ENCODE peak calls at places on chromosomes 11 and 22, in nine cellular contexts. J is AG10803, V is Caco-2, Y is choroid plexus epithelial cell, O is left ventricle myocardium inferior, U is ovary, I is adrenal gland, W is uterus, B is tibial nerve. K is an unnamed sample.

GRCh38 chr11:70107191-70107590 is 29.1 kb downstream of the ANO1 start:
- DNase-seq in J (no peak), V (no peak), Y (no peak), O (no peak), U (no peak), I (no peak), W (no peak), B (no peak), K (no peak)

GRCh38 chr11:1547467-1548098 is 24.5 kb downstream of the DUSP8 start:
- DNase-seq in J (no peak), V (no peak), Y (no peak), O (no peak), U (no peak), I (no peak), W (no peak), B (no peak), K (no peak)

GRCh38 chr22:37566903-37567798 is 6.9 kb downstream of the CDC42EP1 start:
- DNase-seq in J (peak), V (peak), Y (peak), O (peak), U (peak), I (peak), W (peak), B (peak), K (peak)

GRCh38 chr11:43952401-43953342 is 10.2 kb downstream of the C11orf96 start:
- DNase-seq in J (peak), V (no peak), Y (no peak), O (no peak), U (no peak), I (peak), W (peak), B (no peak), K (no peak)

GRCh38 chr11:78202733-78203167 is 14.0 kb downstream of the USP35 start:
- DNase-seq in J (no peak), V (no peak), Y (no peak), O (no peak), U (no peak), I (no peak), W (no peak), B (no peak), K (no peak)

GRCh38 chr11:132158091-132158490 is 787.7 kb downstream of the NTM start:
- DNase-seq in J (peak), V (peak), Y (peak), O (no peak), U (no peak), I (no peak), W (no peak), B (no peak), K (peak)

GRCh38 chr11:18010271-18010670 is 2.6 kb downstream of the SERGEF start:
- DNase-seq in J (no peak), V (no peak), Y (no peak), O (no peak), U (no peak), I (no peak), W (no peak), B (no peak), K (no peak)

GRCh38 chr22:29315286-29316195 is at the start of gene RASL10A:
- DNase-seq in J (no peak), V (peak), Y (no peak), O (no peak), U (no peak), I (no peak), W (no peak), B (no peak), K (no peak)

GRCh38 chr11:130247289-130247688 is 67.4 kb downstream of the ZBTB44 start:
- DNase-seq in J (no peak), V (no peak), Y (no peak), O (no peak), U (no peak), I (no peak), W (no peak), B (no peak), K (no peak)

GRCh38 chr11:32487270-32487669 is 51.9 kb upstream of the WT1 start:
- DNase-seq in J (no peak), V (peak), Y (peak), O (no peak), U (no peak), I (no peak), W (no peak), B (no peak), K (no peak)

GRCh38 chr11:85088286-85088685 is 538.9 kb downstream of the DLG2 start:
- DNase-seq in J (no peak), V (no peak), Y (peak), O (no peak), U (no peak), I (no peak), W (no peak), B (no peak), K (peak)

GRCh38 chr11:2693271-2693833 is 6.4 kb downstream of the KCNQ1OT1 start:
- DNase-seq in J (no peak), V (no peak), Y (no peak), O (no peak), U (no peak), I (peak), W (peak), B (no peak), K (no peak)

GRCh38 chr11:15897211-15897960 is 459.0 kb downstream of the SOX6 start:
- DNase-seq in J (peak), V (peak), Y (peak), O (no peak), U (no peak), I (no peak), W (no peak), B (no peak), K (peak)

GRCh38 chr11:67384851-67385366 is 6.9 kb upstream of the RAD9A start:
- DNase-seq in J (peak), V (no peak), Y (peak), O (no peak), U (no peak), I (no peak), W (no peak), B (no peak), K (peak)

GRCh38 chr11:86473991-86474833 is 99.5 kb downstream of the CCDC81 start:
- DNase-seq in J (peak), V (no peak), Y (no peak), O (peak), U (no peak), I (peak), W (peak), B (no peak), K (peak)

GRCh38 chr11:73113426-73113825 is 28.7 kb downstream of the FCHSD2 start:
- DNase-seq in J (no peak), V (no peak), Y (no peak), O (no peak), U (no peak), I (no peak), W (no peak), B (no peak), K (peak)

GRCh38 chr11:75655619-75656018 is 13.2 kb downstream of the MAP6 start:
- DNase-seq in J (peak), V (no peak), Y (peak), O (no peak), U (no peak), I (no peak), W (no peak), B (no peak), K (no peak)

GRCh38 chr11:117816151-117816741 is 8.3 kb downstream of the FXYD2 start:
- DNase-seq in J (peak), V (peak), Y (no peak), O (no peak), U (no peak), I (peak), W (no peak), B (no peak), K (peak)

GRCh38 chr11:64878223-64878493 is 263 bp downstream of the EHD1 start:
- DNase-seq in J (no peak), V (no peak), Y (no peak), O (no peak), U (no peak), I (no peak), W (no peak), B (no peak), K (no peak)

GRCh38 chr11:64877390-64878222 is 815 bp downstream of the EHD1 start:
- DNase-seq in J (no peak), V (no peak), Y (no peak), O (no peak), U (peak), I (peak), W (no peak), B (no peak), K (no peak)

GRCh38 chr11:64875369-64876225 is 2.8 kb downstream of the EHD1 start:
- DNase-seq in J (no peak), V (no peak), Y (no peak), O (no peak), U (no peak), I (no peak), W (no peak), B (no peak), K (no peak)

GRCh38 chr11:64876226-64876750 is 2.1 kb downstream of the EHD1 start:
- DNase-seq in J (no peak), V (no peak), Y (no peak), O (no peak), U (no peak), I (no peak), W (no peak), B (no peak), K (no peak)

DNA sequence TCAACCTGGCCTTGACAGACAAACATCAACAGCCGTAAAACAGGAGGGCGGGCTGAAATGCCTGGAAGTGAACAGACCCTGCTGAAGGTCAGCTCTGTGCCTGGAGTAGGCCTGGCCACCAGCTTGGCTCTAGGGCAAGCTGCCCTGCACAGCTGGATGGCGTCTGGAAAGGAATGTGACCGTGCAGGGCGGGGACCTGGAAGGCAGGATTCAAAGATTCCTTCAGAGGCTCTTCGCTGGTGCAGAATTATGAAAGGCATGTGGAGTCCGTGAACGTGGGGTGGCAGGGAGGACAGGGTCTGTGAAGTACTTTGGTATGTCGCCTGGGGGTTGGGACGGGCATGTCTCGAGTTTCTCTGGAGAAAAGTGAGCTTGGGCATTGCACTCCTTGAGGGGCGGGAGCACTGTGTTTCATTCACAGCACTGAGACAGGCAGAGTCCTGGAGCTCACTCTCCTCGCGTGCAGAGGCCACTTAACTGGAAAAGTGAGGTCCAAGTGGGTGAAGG is 1.5 kb downstream of the EHD1 start:
- DNase-seq in J (peak), V (peak), Y (no peak), O (no peak), U (no peak), I (peak), W (no peak), B (no peak), K (no peak)
- H3K4me3 ChIP-seq in J (peak), V (peak), Y (peak), O (peak), U (peak), I (no peak), W (peak), B (peak), K (peak)

GRCh38 chr11:48107188-48107704 is 109.4 kb upstream of the OR4B1 start:
- DNase-seq in J (peak), V (no peak), Y (no peak), O (no peak), U (no peak), I (no peak), W (no peak), B (no peak), K (peak)
- TF ChIP-seq CTCF in J (no peak), V (no peak), Y (no peak), O (no peak), U (no peak), I (no peak), W (no peak), B (no peak), K (no peak)

GRCh38 chr11:128757235-128757711 is 63.4 kb downstream of the FLI1 start:
- DNase-seq in J (no peak), V (no peak), Y (peak), O (no peak), U (no peak), I (peak), W (peak), B (no peak), K (peak)
- H3K4me3 ChIP-seq in J (no peak), V (no peak), Y (no peak), O (no peak), U (no peak), I (no peak), W (no peak), B (no peak), K (no peak)

DNA sequence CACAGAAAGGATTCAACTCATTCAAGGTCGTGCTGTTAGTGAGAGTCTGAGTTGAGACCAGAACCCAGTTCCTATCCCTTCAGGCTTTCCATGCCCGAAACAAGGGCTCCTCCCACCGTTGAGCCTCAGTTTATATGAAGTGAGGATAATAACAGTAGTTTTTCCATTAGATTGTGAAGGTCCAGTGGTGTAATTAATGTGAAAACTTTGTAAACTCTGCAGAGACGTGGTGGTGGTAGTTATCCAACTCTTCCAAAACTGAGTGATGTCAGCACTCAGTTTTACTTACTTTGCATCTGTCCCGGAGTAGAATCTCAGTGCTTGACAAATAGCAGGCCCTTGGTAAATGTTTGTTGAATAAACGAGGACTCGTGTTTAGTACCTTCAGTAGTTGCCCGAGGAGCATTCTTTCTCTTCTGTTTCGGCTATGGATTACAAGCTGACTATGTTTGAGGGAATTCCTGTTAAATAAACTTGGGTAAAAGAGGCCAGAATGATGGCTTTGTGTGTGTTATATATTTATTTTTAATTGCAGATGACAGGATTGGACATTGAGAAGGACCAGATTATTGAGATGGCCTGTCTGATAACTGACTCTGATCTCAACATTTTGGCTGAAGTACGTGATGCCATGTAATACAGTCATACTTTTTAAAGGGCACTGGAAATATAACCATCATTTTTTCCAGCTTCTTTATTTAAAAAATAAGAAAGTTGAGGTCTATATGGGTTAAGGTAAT is 1.0 kb downstream of the REXO2 start:
- DNase-seq in J (peak), V (peak), Y (peak), O (no peak), U (no peak), I (no peak), W (no peak), B (no peak), K (no peak)
- TF ChIP-seq CTCF in J (no peak), V (no peak), Y (no peak), O (no peak), U (no peak), I (no peak), W (no peak), B (no peak), K (no peak)